ENCODE peak calls at places on chromosomes 1 and 21, in nine cellular contexts. T is 8988T; H is astrocyte; M is astrocyte of the hippocampus; A is activated naive CD4-positive, alpha-beta T cell treated with anti-CD3 and anti-CD28 coated beads for 36 hours; D is GF-D8; S is dorsolateral prefrontal cortex; Z is T-cell; X is iris pigment epithelial cell. V is an unnamed sample.

GRCh38 chr1:67053535-67053784 is 488 bp downstream of the SLC35D1 start:
- DNase-seq in H (no peak), S (peak), A (no peak), Z (peak), T (peak), M (no peak), D (no peak), X (peak), V (peak)

GRCh38 chr1:1974834-1975233 is 28.8 kb downstream of the CFAP74 start:
- DNase-seq in M (no peak), S (no peak), D (no peak), Z (no peak), X (no peak), H (no peak), A (no peak), T (no peak), V (no peak)

GRCh38 chr21:18803624-18804023 is 400.0 kb upstream of the TMPRSS15 start:
- DNase-seq in A (no peak), M (no peak), S (no peak), Z (no peak), D (no peak), H (no peak), T (no peak), X (no peak), V (no peak)

GRCh38 chr1:93743465-93743864 is 61.8 kb upstream of the BCAR3 start:
- DNase-seq in Z (no peak), H (no peak), A (no peak), M (no peak), T (no peak), D (no peak), X (no peak), S (no peak), V (no peak)

GRCh38 chr21:37956772-37957171 is 40.5 kb upstream of the KCNJ6 start:
- DNase-seq in A (no peak), D (no peak), X (no peak), H (no peak), S (no peak), M (no peak), T (no peak), Z (no peak), V (no peak)

GRCh38 chr1:32468791-32469190 is 3.9 kb downstream of the ZBTB8B start:
- DNase-seq in M (no peak), Z (no peak), T (no peak), X (no peak), H (no peak), S (no peak), A (no peak), D (no peak), V (no peak)

GRCh38 chr1:26387447-26387846 is 14.9 kb upstream of the ZNF683 start:
- DNase-seq in H (peak), A (no peak), T (no peak), D (no peak), S (no peak), Z (no peak), M (no peak), X (peak), V (peak)

GRCh38 chr21:38490411-38491020 is 7.8 kb downstream of the ERG start:
- DNase-seq in A (no peak), D (no peak), S (no peak), T (no peak), H (no peak), M (no peak), Z (no peak), X (no peak), V (no peak)

GRCh38 chr1:154466879-154467767 is 34.9 kb upstream of the TDRD10 start:
- DNase-seq in A (peak), Z (no peak), X (no peak), S (no peak), M (no peak), D (no peak), H (no peak), T (no peak), V (no peak)

GRCh38 chr21:29641635-29642550 is 297.9 kb downstream of the GRIK1 start:
- DNase-seq in M (no peak), T (no peak), A (no peak), D (no peak), S (no peak), Z (no peak), X (no peak), H (no peak), V (no peak)

GRCh38 chr1:50735443-50735842 is 224.6 kb downstream of the FAF1 start:
- DNase-seq in A (no peak), T (no peak), H (peak), Z (no peak), M (peak), D (no peak), X (peak), S (no peak), V (peak)

GRCh38 chr1:176609556-176610408 is 146.8 kb downstream of the PAPPA2 start:
- DNase-seq in Z (no peak), T (no peak), H (no peak), A (no peak), X (no peak), D (no peak), S (no peak), M (no peak), V (no peak)

GRCh38 chr1:238052496-238053266 is 162.0 kb upstream of the ZP4 start:
- DNase-seq in H (peak), X (no peak), T (no peak), Z (no peak), A (no peak), D (no peak), S (no peak), M (no peak), V (no peak)

GRCh38 chr1:173043253-173043652 is 7.5 kb downstream of the TNFSF18 start:
- DNase-seq in Z (no peak), S (no peak), M (peak), H (peak), T (no peak), X (peak), A (no peak), D (no peak), V (no peak)

GRCh38 chr1:66933887-66934700 is 9.3 kb downstream of the MIER1 start:
- DNase-seq in T (no peak), A (no peak), Z (no peak), D (no peak), M (no peak), X (no peak), S (no peak), H (no peak), V (peak)

GRCh38 chr1:114333670-114334069 is 177.3 kb downstream of the TRIM33 start:
- DNase-seq in X (no peak), D (no peak), A (no peak), M (no peak), H (no peak), S (no peak), Z (no peak), T (no peak), V (no peak)

GRCh38 chr1:33507661-33508060 is 35.2 kb downstream of the ZSCAN20 start:
- DNase-seq in S (no peak), A (no peak), D (no peak), T (no peak), H (no peak), X (no peak), M (no peak), Z (no peak), V (no peak)

GRCh38 chr1:235867903-235868469 is 1.3 kb upstream of the LYST start:
- DNase-seq in T (no peak), H (no peak), X (no peak), S (no peak), D (peak), M (no peak), Z (peak), A (peak), V (no peak)

GRCh38 chr1:229550812-229551567 is 7.5 kb downstream of the ABCB10 start:
- DNase-seq in Z (no peak), S (no peak), A (no peak), X (no peak), T (no peak), H (no peak), D (no peak), M (no peak), V (no peak)

GRCh38 chr1:151327903-151328674 is 873 bp upstream of the PI4KB start:
- DNase-seq in X (no peak), T (no peak), M (no peak), A (no peak), H (no peak), D (no peak), Z (no peak), S (no peak), V (peak)

GRCh38 chr1:197437891-197438853 is 170.1 kb downstream of the CRB1 start:
- DNase-seq in Z (no peak), D (no peak), A (no peak), M (peak), H (peak), T (no peak), S (no peak), X (no peak), V (no peak)

GRCh38 chr1:187691439-187691838 is 862.7 kb downstream of the PLA2G4A start:
- DNase-seq in S (no peak), H (peak), A (no peak), Z (no peak), X (peak), D (no peak), T (no peak), M (peak), V (peak)

GRCh38 chr1:90964444-90965035 is 57.3 kb downstream of the ZNF644 start:
- DNase-seq in D (no peak), X (peak), M (peak), Z (no peak), S (no peak), A (no peak), H (peak), T (no peak), V (no peak)

GRCh38 chr1:21586926-21587601 is 77.8 kb downstream of the ALPL start:
- DNase-seq in Z (no peak), T (peak), A (no peak), H (peak), X (peak), D (no peak), M (peak), S (no peak), V (peak)

GRCh38 chr21:38295997-38296764 is 39.4 kb downstream of the KCNJ15 start:
- DNase-seq in A (no peak), D (no peak), M (no peak), H (no peak), Z (no peak), S (no peak), X (peak), T (no peak), V (no peak)

GRCh38 chr1:232038704-232039103 is 412.1 kb downstream of the DISC1 start:
- DNase-seq in T (no peak), H (no peak), D (no peak), A (no peak), Z (no peak), M (peak), S (no peak), X (no peak), V (no peak)

GRCh38 chr21:45262041-45262581 is 25.6 kb downstream of the POFUT2 start:
- DNase-seq in H (no peak), S (no peak), M (no peak), X (no peak), Z (no peak), T (peak), A (no peak), D (no peak), V (no peak)

GRCh38 chr1:201759194-201759814 is 69.7 kb upstream of the IPO9 start:
- DNase-seq in Z (no peak), M (peak), D (no peak), A (no peak), T (no peak), S (no peak), X (peak), H (peak), V (no peak)

V was measured in A549.